ENCODE peak calls at places on chromosome 19, in nine cellular contexts. One of them, this sample, is unnamed.

GRCh38 chr19:39325778-39326680 is 5.4 kb upstream of the LRFN1 start:
- DNase-seq in GM23248: peak
- DNase-seq in mesothelial cell of epicardium: no peak
- DNase-seq in AG09319: no peak
- DNase-seq in left kidney: peak
- DNase-seq in ELF-1: no peak
- DNase-seq in left colon: no peak
- DNase-seq in MM.1S: no peak
- DNase-seq in transverse colon: no peak
- DNase-seq in this sample: no peak

GRCh38 chr19:4914736-4915501 is 5.6 kb downstream of the UHRF1 start:
- DNase-seq in GM23248: peak
- DNase-seq in mesothelial cell of epicardium: no peak
- DNase-seq in AG09319: peak
- DNase-seq in left kidney: peak
- DNase-seq in ELF-1: peak
- DNase-seq in left colon: peak
- DNase-seq in MM.1S: no peak
- DNase-seq in transverse colon: peak
- DNase-seq in this sample: peak

GRCh38 chr19:46022061-46022430 is 807 bp downstream of the PGLYRP1 start:
- DNase-seq in GM23248: no peak
- DNase-seq in mesothelial cell of epicardium: no peak
- DNase-seq in AG09319: no peak
- DNase-seq in left kidney: no peak
- DNase-seq in ELF-1: no peak
- DNase-seq in left colon: no peak
- DNase-seq in MM.1S: no peak
- DNase-seq in transverse colon: no peak
- DNase-seq in this sample: peak

GRCh38 chr19:18112989-18113478 is 15.5 kb downstream of the MAST3 start:
- DNase-seq in GM23248: peak
- DNase-seq in mesothelial cell of epicardium: peak
- DNase-seq in AG09319: peak
- DNase-seq in left kidney: peak
- DNase-seq in ELF-1: peak
- DNase-seq in left colon: peak
- DNase-seq in MM.1S: peak
- DNase-seq in transverse colon: peak
- DNase-seq in this sample: peak

GRCh38 chr19:2287585-2287984 is 5.6 kb upstream of the PEAK3 start:
- DNase-seq in GM23248: no peak
- DNase-seq in mesothelial cell of epicardium: no peak
- DNase-seq in AG09319: no peak
- DNase-seq in left kidney: no peak
- DNase-seq in ELF-1: no peak
- DNase-seq in left colon: no peak
- DNase-seq in MM.1S: no peak
- DNase-seq in transverse colon: no peak
- DNase-seq in this sample: no peak

GRCh38 chr19:35545855-35546381 is 492 bp downstream of the TMEM147 start:
- DNase-seq in GM23248: peak
- DNase-seq in mesothelial cell of epicardium: peak
- DNase-seq in AG09319: no peak
- DNase-seq in left kidney: peak
- DNase-seq in ELF-1: no peak
- DNase-seq in left colon: peak
- DNase-seq in MM.1S: peak
- DNase-seq in transverse colon: peak
- DNase-seq in this sample: peak

GRCh38 chr19:8161135-8161646 is 11.8 kb upstream of the FBN3 start:
- DNase-seq in GM23248: no peak
- DNase-seq in mesothelial cell of epicardium: no peak
- DNase-seq in AG09319: no peak
- DNase-seq in left kidney: peak
- DNase-seq in ELF-1: peak
- DNase-seq in left colon: no peak
- DNase-seq in MM.1S: peak
- DNase-seq in transverse colon: no peak
- DNase-seq in this sample: peak

GRCh38 chr19:41341669-41342490 is 11.8 kb downstream of the TGFB1 start:
- DNase-seq in GM23248: no peak
- DNase-seq in mesothelial cell of epicardium: no peak
- DNase-seq in AG09319: no peak
- DNase-seq in left kidney: no peak
- DNase-seq in ELF-1: no peak
- DNase-seq in left colon: no peak
- DNase-seq in MM.1S: no peak
- DNase-seq in transverse colon: peak
- DNase-seq in this sample: no peak

GRCh38 chr19:7545904-7546303 is 10.4 kb downstream of the PNPLA6 start:
- DNase-seq in GM23248: no peak
- DNase-seq in mesothelial cell of epicardium: no peak
- DNase-seq in AG09319: no peak
- DNase-seq in left kidney: no peak
- DNase-seq in ELF-1: no peak
- DNase-seq in left colon: no peak
- DNase-seq in MM.1S: no peak
- DNase-seq in transverse colon: no peak
- DNase-seq in this sample: no peak

GRCh38 chr19:49366110-49366509 is 2.4 kb downstream of the DKKL1 start:
- DNase-seq in GM23248: no peak
- DNase-seq in mesothelial cell of epicardium: no peak
- DNase-seq in AG09319: no peak
- DNase-seq in left kidney: no peak
- DNase-seq in ELF-1: no peak
- DNase-seq in left colon: no peak
- DNase-seq in MM.1S: no peak
- DNase-seq in transverse colon: no peak
- DNase-seq in this sample: no peak

GRCh38 chr19:53086949-53087348 is 16.3 kb downstream of the ZNF160 start:
- DNase-seq in GM23248: no peak
- DNase-seq in mesothelial cell of epicardium: no peak
- DNase-seq in AG09319: no peak
- DNase-seq in left kidney: peak
- DNase-seq in ELF-1: no peak
- DNase-seq in left colon: no peak
- DNase-seq in MM.1S: no peak
- DNase-seq in transverse colon: no peak
- DNase-seq in this sample: peak

GRCh38 chr19:6588508-6589345 is 2.2 kb downstream of the CD70 start:
- DNase-seq in GM23248: peak
- DNase-seq in mesothelial cell of epicardium: no peak
- DNase-seq in AG09319: no peak
- DNase-seq in left kidney: no peak
- DNase-seq in ELF-1: no peak
- DNase-seq in left colon: no peak
- DNase-seq in MM.1S: no peak
- DNase-seq in transverse colon: no peak
- DNase-seq in this sample: no peak

GRCh38 chr19:34495416-34495815 is 13.9 kb downstream of the WTIP start:
- DNase-seq in GM23248: no peak
- DNase-seq in mesothelial cell of epicardium: no peak
- DNase-seq in AG09319: no peak
- DNase-seq in left kidney: no peak
- DNase-seq in ELF-1: no peak
- DNase-seq in left colon: no peak
- DNase-seq in MM.1S: no peak
- DNase-seq in transverse colon: no peak
- DNase-seq in this sample: no peak

GRCh38 chr19:16885166-16885565 is 3.6 kb upstream of the F2RL3 start:
- DNase-seq in GM23248: no peak
- DNase-seq in mesothelial cell of epicardium: no peak
- DNase-seq in AG09319: no peak
- DNase-seq in left kidney: no peak
- DNase-seq in ELF-1: no peak
- DNase-seq in left colon: no peak
- DNase-seq in MM.1S: no peak
- DNase-seq in transverse colon: no peak
- DNase-seq in this sample: no peak

GRCh38 chr19:10260141-10260584 is 8.1 kb downstream of the MRPL4 start:
- DNase-seq in GM23248: peak
- DNase-seq in mesothelial cell of epicardium: no peak
- DNase-seq in AG09319: no peak
- DNase-seq in left kidney: no peak
- DNase-seq in ELF-1: no peak
- DNase-seq in left colon: no peak
- DNase-seq in MM.1S: no peak
- DNase-seq in transverse colon: no peak
- DNase-seq in this sample: no peak

GRCh38 chr19:29528946-29529645 is 3.3 kb downstream of the VSTM2B start:
- DNase-seq in GM23248: peak
- DNase-seq in mesothelial cell of epicardium: no peak
- DNase-seq in AG09319: no peak
- DNase-seq in left kidney: peak
- DNase-seq in ELF-1: peak
- DNase-seq in left colon: no peak
- DNase-seq in MM.1S: no peak
- DNase-seq in transverse colon: no peak
- DNase-seq in this sample: no peak

This sample was measured in lung microvascular endothelial cell.